ENCODE peak calls at places on chromosomes 5 and 9, in ten cellular contexts. One of them, this sample, is unnamed.

GRCh38 chr5:148820778-148821395 is 5.5 kb upstream of the ADRB2 start:
- DNase-seq in COLO829: no peak
- DNase-seq in activated T-helper 1 cell treated with Interleukin-2 at 50 U/mL for 16 hours: no peak
- DNase-seq in occipital lobe: no peak
- DNase-seq in ovary: no peak
- DNase-seq in RPMI7951: peak; percentile 26
- DNase-seq in A172: peak; percentile 49
- DNase-seq in fibroblast of the conjunctiva: peak; percentile 31
- DNase-seq in GM04503: no peak
- DNase-seq in HS-5: no peak
- DNase-seq in this sample: peak; percentile 84

GRCh38 chr5:76403963-76404693 is 1.0 kb downstream of the IQGAP2 start:
- DNase-seq in COLO829: no peak
- DNase-seq in activated T-helper 1 cell treated with Interleukin-2 at 50 U/mL for 16 hours: peak; percentile 56
- DNase-seq in occipital lobe: no peak
- DNase-seq in ovary: no peak
- DNase-seq in RPMI7951: no peak
- DNase-seq in A172: no peak
- DNase-seq in fibroblast of the conjunctiva: no peak
- DNase-seq in GM04503: no peak
- DNase-seq in HS-5: no peak
- DNase-seq in this sample: no peak

GRCh38 chr9:5113994-5114748 is 71.3 kb downstream of the INSL6 start:
- DNase-seq in COLO829: no peak
- DNase-seq in activated T-helper 1 cell treated with Interleukin-2 at 50 U/mL for 16 hours: no peak
- DNase-seq in occipital lobe: no peak
- DNase-seq in ovary: no peak
- DNase-seq in RPMI7951: no peak
- DNase-seq in A172: no peak
- DNase-seq in fibroblast of the conjunctiva: no peak
- DNase-seq in GM04503: no peak
- DNase-seq in HS-5: no peak
- DNase-seq in this sample: no peak

GRCh38 chr5:33937017-33937699 is 972 bp downstream of the RXFP3 start:
- DNase-seq in COLO829: no peak
- DNase-seq in activated T-helper 1 cell treated with Interleukin-2 at 50 U/mL for 16 hours: no peak
- DNase-seq in occipital lobe: no peak
- DNase-seq in ovary: no peak
- DNase-seq in RPMI7951: no peak
- DNase-seq in A172: no peak
- DNase-seq in fibroblast of the conjunctiva: no peak
- DNase-seq in GM04503: no peak
- DNase-seq in HS-5: no peak
- DNase-seq in this sample: no peak

GRCh38 chr9:2214707-2215106 is 199.6 kb downstream of the SMARCA2 start:
- DNase-seq in COLO829: no peak
- DNase-seq in activated T-helper 1 cell treated with Interleukin-2 at 50 U/mL for 16 hours: no peak
- DNase-seq in occipital lobe: no peak
- DNase-seq in ovary: no peak
- DNase-seq in RPMI7951: no peak
- DNase-seq in A172: no peak
- DNase-seq in fibroblast of the conjunctiva: no peak
- DNase-seq in GM04503: no peak
- DNase-seq in HS-5: no peak
- DNase-seq in this sample: no peak

GRCh38 chr5:31023105-31023504 is 170.4 kb upstream of the CDH6 start:
- DNase-seq in COLO829: no peak
- DNase-seq in activated T-helper 1 cell treated with Interleukin-2 at 50 U/mL for 16 hours: no peak
- DNase-seq in occipital lobe: no peak
- DNase-seq in ovary: no peak
- DNase-seq in RPMI7951: no peak
- DNase-seq in A172: no peak
- DNase-seq in fibroblast of the conjunctiva: no peak
- DNase-seq in GM04503: no peak
- DNase-seq in HS-5: peak; percentile 30
- DNase-seq in this sample: peak; percentile 87

GRCh38 chr5:24045034-24045433 is 537.6 kb downstream of the PRDM9 start:
- DNase-seq in COLO829: no peak
- DNase-seq in activated T-helper 1 cell treated with Interleukin-2 at 50 U/mL for 16 hours: no peak
- DNase-seq in occipital lobe: no peak
- DNase-seq in ovary: no peak
- DNase-seq in RPMI7951: no peak
- DNase-seq in A172: no peak
- DNase-seq in fibroblast of the conjunctiva: no peak
- DNase-seq in GM04503: no peak
- DNase-seq in HS-5: no peak
- DNase-seq in this sample: peak; percentile 54

GRCh38 chr5:42612997-42613396 is 143.6 kb upstream of the CCDC152 start:
- DNase-seq in COLO829: peak; percentile 14
- DNase-seq in activated T-helper 1 cell treated with Interleukin-2 at 50 U/mL for 16 hours: no peak
- DNase-seq in occipital lobe: no peak
- DNase-seq in ovary: no peak
- DNase-seq in RPMI7951: peak; percentile 31
- DNase-seq in A172: no peak
- DNase-seq in fibroblast of the conjunctiva: peak; percentile 14
- DNase-seq in GM04503: no peak
- DNase-seq in HS-5: peak; percentile 63
- DNase-seq in this sample: peak; percentile 43

GRCh38 chr9:134223601-134224122 is 59.3 kb upstream of the RNU6ATAC start:
- DNase-seq in COLO829: no peak
- DNase-seq in activated T-helper 1 cell treated with Interleukin-2 at 50 U/mL for 16 hours: no peak
- DNase-seq in occipital lobe: no peak
- DNase-seq in ovary: peak; percentile 47
- DNase-seq in RPMI7951: no peak
- DNase-seq in A172: no peak
- DNase-seq in fibroblast of the conjunctiva: no peak
- DNase-seq in GM04503: no peak
- DNase-seq in HS-5: no peak
- DNase-seq in this sample: no peak

GRCh38 chr9:20579544-20580309 is 42.6 kb downstream of the MLLT3 start:
- DNase-seq in COLO829: no peak
- DNase-seq in activated T-helper 1 cell treated with Interleukin-2 at 50 U/mL for 16 hours: no peak
- DNase-seq in occipital lobe: no peak
- DNase-seq in ovary: no peak
- DNase-seq in RPMI7951: no peak
- DNase-seq in A172: no peak
- DNase-seq in fibroblast of the conjunctiva: no peak
- DNase-seq in GM04503: no peak
- DNase-seq in HS-5: no peak
- DNase-seq in this sample: no peak

GRCh38 chr9:88987646-88988045 is 3.6 kb upstream of the S1PR3 start:
- DNase-seq in COLO829: no peak
- DNase-seq in activated T-helper 1 cell treated with Interleukin-2 at 50 U/mL for 16 hours: no peak
- DNase-seq in occipital lobe: no peak
- DNase-seq in ovary: no peak
- DNase-seq in RPMI7951: no peak
- DNase-seq in A172: no peak
- DNase-seq in fibroblast of the conjunctiva: no peak
- DNase-seq in GM04503: no peak
- DNase-seq in HS-5: no peak
- DNase-seq in this sample: no peak

GRCh38 chr9:8628771-8629170 is 829.2 kb upstream of the DMAC1 start:
- DNase-seq in COLO829: no peak
- DNase-seq in activated T-helper 1 cell treated with Interleukin-2 at 50 U/mL for 16 hours: no peak
- DNase-seq in occipital lobe: no peak
- DNase-seq in ovary: no peak
- DNase-seq in RPMI7951: no peak
- DNase-seq in A172: no peak
- DNase-seq in fibroblast of the conjunctiva: no peak
- DNase-seq in GM04503: no peak
- DNase-seq in HS-5: no peak
- DNase-seq in this sample: no peak

GRCh38 chr9:104810421-104811339 is 46.8 kb downstream of the NIPSNAP3B start:
- DNase-seq in COLO829: no peak
- DNase-seq in activated T-helper 1 cell treated with Interleukin-2 at 50 U/mL for 16 hours: no peak
- DNase-seq in occipital lobe: no peak
- DNase-seq in ovary: no peak
- DNase-seq in RPMI7951: peak; percentile 46
- DNase-seq in A172: peak; percentile 63
- DNase-seq in fibroblast of the conjunctiva: peak; percentile 8
- DNase-seq in GM04503: no peak
- DNase-seq in HS-5: no peak
- DNase-seq in this sample: peak; percentile 90

GRCh38 chr5:172834570-172835245 is 657 bp downstream of the ERGIC1 start:
- DNase-seq in COLO829: peak; percentile 18
- DNase-seq in activated T-helper 1 cell treated with Interleukin-2 at 50 U/mL for 16 hours: no peak
- DNase-seq in occipital lobe: no peak
- DNase-seq in ovary: no peak
- DNase-seq in RPMI7951: no peak
- DNase-seq in A172: no peak
- DNase-seq in fibroblast of the conjunctiva: no peak
- DNase-seq in GM04503: no peak
- DNase-seq in HS-5: no peak
- DNase-seq in this sample: no peak

GRCh38 chr9:87713278-87713989 is 12.5 kb upstream of the CTSL start:
- DNase-seq in COLO829: peak; percentile 92
- DNase-seq in activated T-helper 1 cell treated with Interleukin-2 at 50 U/mL for 16 hours: no peak
- DNase-seq in occipital lobe: peak; percentile 60
- DNase-seq in ovary: peak; percentile 81
- DNase-seq in RPMI7951: peak; percentile 98
- DNase-seq in A172: peak; percentile 99
- DNase-seq in fibroblast of the conjunctiva: peak; percentile 93
- DNase-seq in GM04503: peak; percentile 98
- DNase-seq in HS-5: peak; percentile 99
- DNase-seq in this sample: peak; percentile 92

GRCh38 chr9:22622823-22623222 is 176.2 kb downstream of the DMRTA1 start:
- DNase-seq in COLO829: no peak
- DNase-seq in activated T-helper 1 cell treated with Interleukin-2 at 50 U/mL for 16 hours: no peak
- DNase-seq in occipital lobe: no peak
- DNase-seq in ovary: no peak
- DNase-seq in RPMI7951: no peak
- DNase-seq in A172: no peak
- DNase-seq in fibroblast of the conjunctiva: no peak
- DNase-seq in GM04503: no peak
- DNase-seq in HS-5: no peak
- DNase-seq in this sample: no peak

GRCh38 chr9:74800226-74800625 is 87.5 kb downstream of the TRPM6 start:
- DNase-seq in COLO829: no peak
- DNase-seq in activated T-helper 1 cell treated with Interleukin-2 at 50 U/mL for 16 hours: no peak
- DNase-seq in occipital lobe: no peak
- DNase-seq in ovary: no peak
- DNase-seq in RPMI7951: no peak
- DNase-seq in A172: no peak
- DNase-seq in fibroblast of the conjunctiva: no peak
- DNase-seq in GM04503: no peak
- DNase-seq in HS-5: no peak
- DNase-seq in this sample: no peak

GRCh38 chr9:113125636-113126035 is 25.2 kb upstream of the SLC31A2 start:
- DNase-seq in COLO829: no peak
- DNase-seq in activated T-helper 1 cell treated with Interleukin-2 at 50 U/mL for 16 hours: no peak
- DNase-seq in occipital lobe: no peak
- DNase-seq in ovary: no peak
- DNase-seq in RPMI7951: no peak
- DNase-seq in A172: no peak
- DNase-seq in fibroblast of the conjunctiva: no peak
- DNase-seq in GM04503: no peak
- DNase-seq in HS-5: no peak
- DNase-seq in this sample: no peak

This sample was measured in PC-3.